ENCODE peak calls at places on chromosomes 4 and X, in seven cellular contexts. H, I, V, B, G, Q and A are unnamed samples.

GRCh38 chr4:157204634-157205244 is 15.8 kb upstream of the GRIA2 start:
- DNase-seq in H (no peak), I (no peak), V (peak; percentile 1), B (peak; percentile 8), G (no peak), Q (no peak), A (no peak)

GRCh38 chr4:6779667-6780565 is 2.6 kb upstream of the KIAA0232 start:
- DNase-seq in H (no peak), I (no peak), V (peak; percentile 48), B (no peak), G (no peak), Q (no peak), A (no peak)

GRCh38 chr4:88649716-88650115 is 47.9 kb downstream of the NAP1L5 start:
- DNase-seq in H (no peak), I (no peak), V (no peak), B (no peak), G (no peak), Q (no peak), A (no peak)

GRCh38 chr4:94634266-94634665 is 123.5 kb upstream of the BMPR1B start:
- DNase-seq in H (no peak), I (no peak), V (peak; percentile 84), B (peak; percentile 20), G (peak; percentile 25), Q (no peak), A (no peak)

GRCh38 chr4:178784491-178784890 is 1342.3 kb upstream of the AGA start:
- DNase-seq in H (no peak), I (no peak), V (no peak), B (no peak), G (no peak), Q (no peak), A (no peak)

GRCh38 chr4:8722556-8722955 is 130.0 kb downstream of the CPZ start:
- DNase-seq in H (no peak), I (no peak), V (no peak), B (no peak), G (no peak), Q (no peak), A (no peak)

GRCh38 chr4:629636-629915 is 4.2 kb downstream of the PDE6B start:
- DNase-seq in H (no peak), I (no peak), V (no peak), B (no peak), G (no peak), Q (no peak), A (no peak)

GRCh38 chrX:101397779-101398178 is 7.0 kb downstream of the RPL36A start:
- DNase-seq in H (peak; percentile 40), I (no peak), V (no peak), B (no peak), G (no peak), Q (no peak), A (peak; percentile 45)

GRCh38 chr4:1651609-1652008 is 32.5 kb downstream of the FAM53A start:
- DNase-seq in H (no peak), I (no peak), V (no peak), B (no peak), G (no peak), Q (no peak), A (no peak)

GRCh38 chr4:110106946-110107325 is 91.5 kb downstream of the ELOVL6 start:
- DNase-seq in H (peak; percentile 51), I (no peak), V (peak; percentile 61), B (peak; percentile 49), G (no peak), Q (no peak), A (peak; percentile 60)

GRCh38 chrX:133444952-133445831 is 29.9 kb upstream of the GPC4 start:
- DNase-seq in H (no peak), I (no peak), V (no peak), B (no peak), G (no peak), Q (no peak), A (no peak)

GRCh38 chr4:163063891-163064290 is 102.8 kb downstream of the NAF1 start:
- DNase-seq in H (no peak), I (no peak), V (peak; percentile 8), B (no peak), G (no peak), Q (no peak), A (no peak)

GRCh38 chrX:105822138-105823091 is at the start of gene NRK:
- DNase-seq in H (no peak), I (no peak), V (no peak), B (no peak), G (no peak), Q (no peak), A (peak; percentile 31)

GRCh38 chrX:110703641-110704040 is 92.0 kb downstream of the CHRDL1 start:
- DNase-seq in H (no peak), I (no peak), V (no peak), B (no peak), G (no peak), Q (no peak), A (no peak)

GRCh38 chrX:132435222-132435621 is 53.6 kb downstream of the MBNL3 start:
- DNase-seq in H (no peak), I (no peak), V (peak; percentile 17), B (peak; percentile 18), G (peak; percentile 2), Q (no peak), A (no peak)

GRCh38 chrX:24426340-24426913 is 38.7 kb upstream of the PDK3 start:
- DNase-seq in H (no peak), I (peak; percentile 15), V (no peak), B (peak; percentile 21), G (no peak), Q (no peak), A (peak; percentile 3)

GRCh38 chr4:186266699-186267467 is 894 bp downstream of the F11 start:
- DNase-seq in H (no peak), I (no peak), V (peak; percentile 35), B (no peak), G (peak; percentile 33), Q (no peak), A (no peak)

GRCh38 chr4:76515975-76516853 is 81.2 kb downstream of the SHROOM3 start:
- DNase-seq in H (no peak), I (no peak), V (peak; percentile 13), B (peak; percentile 17), G (no peak), Q (no peak), A (no peak)

GRCh38 chr4:26719954-26720552 is 136.2 kb downstream of the TBC1D19 start:
- DNase-seq in H (peak; percentile 44), I (no peak), V (peak; percentile 49), B (peak; percentile 70), G (peak; percentile 22), Q (no peak), A (peak; percentile 45)

GRCh38 chrX:7156879-7157278 is 8.9 kb upstream of the PUDP start:
- DNase-seq in H (no peak), I (no peak), V (no peak), B (no peak), G (no peak), Q (no peak), A (no peak)

GRCh38 chrX:146854281-146854680 is 39.7 kb upstream of the CXorf51A start:
- DNase-seq in H (no peak), I (no peak), V (no peak), B (no peak), G (no peak), Q (no peak), A (no peak)

GRCh38 chrX:46577116-46578005 is 3.8 kb downstream of the CHST7 start:
- DNase-seq in H (peak; percentile 73), I (no peak), V (peak; percentile 24), B (peak; percentile 59), G (peak; percentile 11), Q (no peak), A (no peak)

GRCh38 chrX:118523920-118524319 is 28.3 kb downstream of the DOCK11 start:
- DNase-seq in H (no peak), I (no peak), V (no peak), B (no peak), G (no peak), Q (no peak), A (no peak)

GRCh38 chrX:9698566-9698965 is 67.1 kb downstream of the GPR143 start:
- DNase-seq in H (no peak), I (no peak), V (no peak), B (no peak), G (no peak), Q (no peak), A (no peak)

GRCh38 chr4:13865871-13866669 is 238.5 kb upstream of the BOD1L1 start:
- DNase-seq in H (peak; percentile 46), I (no peak), V (peak; percentile 29), B (peak; percentile 21), G (peak; percentile 27), Q (no peak), A (no peak)

GRCh38 chrX:69036674-69037573 is 128.3 kb downstream of the PJA1 start:
- DNase-seq in H (no peak), I (no peak), V (no peak), B (no peak), G (no peak), Q (no peak), A (no peak)

GRCh38 chrX:9204560-9204959 is 170.6 kb upstream of the FAM9B start:
- DNase-seq in H (no peak), I (no peak), V (no peak), B (no peak), G (no peak), Q (no peak), A (no peak)

GRCh38 chr4:184255917-184256642 is 38.4 kb upstream of the ENPP6 start:
- DNase-seq in H (no peak), I (peak; percentile 3), V (no peak), B (no peak), G (no peak), Q (no peak), A (no peak)

GRCh38 chrX:13793897-13794296 is 23.0 kb downstream of the GPM6B start:
- DNase-seq in H (no peak), I (no peak), V (no peak), B (no peak), G (no peak), Q (no peak), A (no peak)

GRCh38 chr4:51965862-51966261 is 54.3 kb downstream of the LRRC66 start:
- DNase-seq in H (no peak), I (no peak), V (no peak), B (no peak), G (no peak), Q (no peak), A (no peak)

GRCh38 chr4:90951037-90951436 is 823.8 kb downstream of the CCSER1 start:
- DNase-seq in H (no peak), I (no peak), V (no peak), B (no peak), G (no peak), Q (no peak), A (peak; percentile 78)

GRCh38 chrX:11427082-11428033 is 134.1 kb downstream of the AMELX start:
- DNase-seq in H (no peak), I (peak; percentile 27), V (no peak), B (peak; percentile 23), G (no peak), Q (no peak), A (peak; percentile 29)

GRCh38 chr4:76178296-76178695 is 30.1 kb upstream of the NUP54 start:
- DNase-seq in H (no peak), I (no peak), V (no peak), B (peak; percentile 59), G (no peak), Q (no peak), A (no peak)

GRCh38 chr4:55754754-55755350 is 64.7 kb upstream of the EXOC1L start:
- DNase-seq in H (no peak), I (no peak), V (peak; percentile 40), B (peak; percentile 81), G (no peak), Q (no peak), A (peak; percentile 68)

GRCh38 chr4:65668201-65669007 is 1.9 kb downstream of the EPHA5 start:
- DNase-seq in H (no peak), I (peak; percentile 28), V (peak; percentile 10), B (peak; percentile 67), G (peak; percentile 36), Q (no peak), A (no peak)